ENCODE peak calls at places on chromosomes 2 and 18, in eight cellular contexts. One of them, this sample, is unnamed.
A peak's percentile ranks its signal among the peaks of the same experiment; 100 is the strongest.

GRCh38 chr2:177031435-177032222 is 181.0 kb upstream of the HNRNPA3 start:
- DNase-seq in K562: no peak
- DNase-seq in GM12878: no peak
- DNase-seq in HepG2: no peak
- DNase-seq in tibial nerve: no peak
- DNase-seq in SK-N-SH: peak; percentile 34
- DNase-seq in ovary: no peak
- DNase-seq in stomach: no peak
- DNase-seq in this sample: no peak

GRCh38 chr2:159551811-159552210 is 64.5 kb downstream of the BAZ2B start:
- DNase-seq in K562: no peak
- DNase-seq in GM12878: no peak
- DNase-seq in HepG2: no peak
- DNase-seq in tibial nerve: no peak
- DNase-seq in SK-N-SH: no peak
- DNase-seq in ovary: no peak
- DNase-seq in stomach: no peak
- DNase-seq in this sample: no peak

GRCh38 chr2:67839668-67840067 is 223.1 kb downstream of the C1D start:
- DNase-seq in K562: no peak
- DNase-seq in GM12878: no peak
- DNase-seq in HepG2: no peak
- DNase-seq in tibial nerve: no peak
- DNase-seq in SK-N-SH: no peak
- DNase-seq in ovary: no peak
- DNase-seq in stomach: no peak
- DNase-seq in this sample: no peak

GRCh38 chr18:43744960-43745740 is 467.9 kb upstream of the SYT4 start:
- DNase-seq in K562: no peak
- DNase-seq in GM12878: no peak
- DNase-seq in HepG2: no peak
- DNase-seq in tibial nerve: no peak
- DNase-seq in SK-N-SH: no peak
- DNase-seq in ovary: no peak
- DNase-seq in stomach: no peak
- DNase-seq in this sample: no peak

GRCh38 chr2:84906900-84907714 is 1.7 kb downstream of the TMSB10 start:
- DNase-seq in K562: peak; percentile 14
- DNase-seq in GM12878: no peak
- DNase-seq in HepG2: peak; percentile 57
- DNase-seq in tibial nerve: no peak
- DNase-seq in SK-N-SH: peak; percentile 70
- DNase-seq in ovary: peak; percentile 68
- DNase-seq in stomach: no peak
- DNase-seq in this sample: peak; percentile 83

GRCh38 chr2:102806250-102806837 is 44.5 kb downstream of the TMEM182 start:
- DNase-seq in K562: peak; percentile 65
- DNase-seq in GM12878: no peak
- DNase-seq in HepG2: peak; percentile 73
- DNase-seq in tibial nerve: peak; percentile 54
- DNase-seq in SK-N-SH: peak; percentile 75
- DNase-seq in ovary: peak; percentile 37
- DNase-seq in stomach: peak; percentile 72
- DNase-seq in this sample: peak; percentile 84

GRCh38 chr2:3628241-3628679 is 29.7 kb upstream of the ALLC start:
- DNase-seq in K562: no peak
- DNase-seq in GM12878: no peak
- DNase-seq in HepG2: no peak
- DNase-seq in tibial nerve: no peak
- DNase-seq in SK-N-SH: no peak
- DNase-seq in ovary: peak; percentile 31
- DNase-seq in stomach: peak; percentile 16
- DNase-seq in this sample: peak; percentile 46

GRCh38 chr18:24731981-24732380 is 271.5 kb downstream of the HRH4 start:
- DNase-seq in K562: no peak
- DNase-seq in GM12878: no peak
- DNase-seq in HepG2: no peak
- DNase-seq in tibial nerve: no peak
- DNase-seq in SK-N-SH: no peak
- DNase-seq in ovary: no peak
- DNase-seq in stomach: no peak
- DNase-seq in this sample: no peak

GRCh38 chr2:239193925-239194687 is 206.7 kb downstream of the HDAC4 start:
- DNase-seq in K562: no peak
- DNase-seq in GM12878: no peak
- DNase-seq in HepG2: no peak
- DNase-seq in tibial nerve: no peak
- DNase-seq in SK-N-SH: no peak
- DNase-seq in ovary: peak; percentile 19
- DNase-seq in stomach: peak; percentile 8
- DNase-seq in this sample: peak; percentile 64

GRCh38 chr2:99771691-99772333 is 282.0 kb upstream of the REV1 start:
- DNase-seq in K562: peak; percentile 62
- DNase-seq in GM12878: no peak
- DNase-seq in HepG2: no peak
- DNase-seq in tibial nerve: no peak
- DNase-seq in SK-N-SH: no peak
- DNase-seq in ovary: no peak
- DNase-seq in stomach: no peak
- DNase-seq in this sample: no peak

GRCh38 chr2:38254796-38255195 is 122.3 kb downstream of the ATL2 start:
- DNase-seq in K562: no peak
- DNase-seq in GM12878: no peak
- DNase-seq in HepG2: no peak
- DNase-seq in tibial nerve: no peak
- DNase-seq in SK-N-SH: no peak
- DNase-seq in ovary: no peak
- DNase-seq in stomach: no peak
- DNase-seq in this sample: no peak

GRCh38 chr2:208407667-208408066 is 1.1 kb downstream of the PTH2R start:
- DNase-seq in K562: peak; percentile 27
- DNase-seq in GM12878: no peak
- DNase-seq in HepG2: peak; percentile 3
- DNase-seq in tibial nerve: no peak
- DNase-seq in SK-N-SH: peak; percentile 45
- DNase-seq in ovary: no peak
- DNase-seq in stomach: no peak
- DNase-seq in this sample: no peak

GRCh38 chr2:160649698-160650097 is 156.1 kb upstream of the RBMS1 start:
- DNase-seq in K562: no peak
- DNase-seq in GM12878: no peak
- DNase-seq in HepG2: no peak
- DNase-seq in tibial nerve: no peak
- DNase-seq in SK-N-SH: no peak
- DNase-seq in ovary: no peak
- DNase-seq in stomach: no peak
- DNase-seq in this sample: no peak

GRCh38 chr2:160650196-160651108 is 156.8 kb upstream of the RBMS1 start:
- DNase-seq in K562: no peak
- DNase-seq in GM12878: no peak
- DNase-seq in HepG2: no peak
- DNase-seq in tibial nerve: no peak
- DNase-seq in SK-N-SH: no peak
- DNase-seq in ovary: no peak
- DNase-seq in stomach: no peak
- DNase-seq in this sample: no peak

GRCh38 chr2:160651416-160652200 is 158.0 kb upstream of the RBMS1 start:
- DNase-seq in K562: no peak
- DNase-seq in GM12878: no peak
- DNase-seq in HepG2: no peak
- DNase-seq in tibial nerve: no peak
- DNase-seq in SK-N-SH: no peak
- DNase-seq in ovary: no peak
- DNase-seq in stomach: no peak
- DNase-seq in this sample: no peak

GRCh38 chr2:160647967-160648685 is 154.5 kb upstream of the RBMS1 start:
- DNase-seq in K562: no peak
- DNase-seq in GM12878: no peak
- DNase-seq in HepG2: no peak
- DNase-seq in tibial nerve: no peak
- DNase-seq in SK-N-SH: no peak
- DNase-seq in ovary: no peak
- DNase-seq in stomach: no peak
- DNase-seq in this sample: no peak

GRCh38 chr2:160652236-160652635 is 158.6 kb upstream of the RBMS1 start:
- DNase-seq in K562: no peak
- DNase-seq in GM12878: no peak
- DNase-seq in HepG2: no peak
- DNase-seq in tibial nerve: no peak
- DNase-seq in SK-N-SH: no peak
- DNase-seq in ovary: no peak
- DNase-seq in stomach: no peak
- DNase-seq in this sample: no peak
- TF ChIP-seq CTCF in K562: no peak
- TF ChIP-seq CTCF in GM12878: no peak
- TF ChIP-seq CTCF in HepG2: no peak
- TF ChIP-seq CTCF in tibial nerve: no peak
- TF ChIP-seq CTCF in SK-N-SH: no peak
- TF ChIP-seq CTCF in ovary: no peak
- TF ChIP-seq CTCF in stomach: no peak
- TF ChIP-seq CTCF in this sample: no peak

GRCh38 chr2:47004905-47005495 is 89.4 kb upstream of the MCFD2 start:
- DNase-seq in K562: no peak
- DNase-seq in GM12878: no peak
- DNase-seq in HepG2: no peak
- DNase-seq in tibial nerve: no peak
- DNase-seq in SK-N-SH: no peak
- DNase-seq in ovary: no peak
- DNase-seq in stomach: no peak
- DNase-seq in this sample: no peak
- H3K4me1 ChIP-seq in K562: peaks cover 18% of the 10 kb centered on the region
- H3K4me1 ChIP-seq in GM12878: no peaks in the 10 kb centered on the region
- H3K4me1 ChIP-seq in HepG2: peaks cover 39% of the 10 kb centered on the region
- H3K4me1 ChIP-seq in tibial nerve: peaks cover 32% of the 10 kb centered on the region
- H3K4me1 ChIP-seq in SK-N-SH: peaks cover 88% of the 10 kb centered on the region
- H3K4me1 ChIP-seq in ovary: peaks cover 38% of the 10 kb centered on the region
- H3K4me1 ChIP-seq in stomach: peaks cover 8% of the 10 kb centered on the region
- H3K4me1 ChIP-seq in this sample: peaks cover 81% of the 10 kb centered on the region

GRCh38 chr2:235240574-235240973 is 253.3 kb upstream of the AGAP1 start:
- DNase-seq in K562: no peak
- DNase-seq in GM12878: no peak
- DNase-seq in HepG2: no peak
- DNase-seq in tibial nerve: no peak
- DNase-seq in SK-N-SH: no peak
- DNase-seq in ovary: no peak
- DNase-seq in stomach: no peak
- DNase-seq in this sample: no peak

GRCh38 chr2:235247001-235247400 is 246.8 kb upstream of the AGAP1 start:
- DNase-seq in K562: no peak
- DNase-seq in GM12878: no peak
- DNase-seq in HepG2: no peak
- DNase-seq in tibial nerve: no peak
- DNase-seq in SK-N-SH: no peak
- DNase-seq in ovary: no peak
- DNase-seq in stomach: no peak
- DNase-seq in this sample: no peak

GRCh38 chr2:235244497-235245215 is 249.2 kb upstream of the AGAP1 start:
- DNase-seq in K562: no peak
- DNase-seq in GM12878: no peak
- DNase-seq in HepG2: no peak
- DNase-seq in tibial nerve: no peak
- DNase-seq in SK-N-SH: no peak
- DNase-seq in ovary: no peak
- DNase-seq in stomach: no peak
- DNase-seq in this sample: no peak
- TF ChIP-seq EP300 in K562: no peak
- TF ChIP-seq EP300 in GM12878: no peak
- TF ChIP-seq EP300 in HepG2: no peak
- TF ChIP-seq EP300 in tibial nerve: no peak
- TF ChIP-seq EP300 in SK-N-SH: no peak
- TF ChIP-seq EP300 in ovary: no peak
- TF ChIP-seq EP300 in stomach: no peak
- TF ChIP-seq EP300 in this sample: no peak

GRCh38 chr18:68662779-68663178 is 52.1 kb downstream of the TMX3 start:
- DNase-seq in K562: no peak
- DNase-seq in GM12878: no peak
- DNase-seq in HepG2: no peak
- DNase-seq in tibial nerve: no peak
- DNase-seq in SK-N-SH: no peak
- DNase-seq in ovary: no peak
- DNase-seq in stomach: no peak
- DNase-seq in this sample: no peak
- TF ChIP-seq CTCF in K562: no peak
- TF ChIP-seq CTCF in GM12878: no peak
- TF ChIP-seq CTCF in HepG2: no peak
- TF ChIP-seq CTCF in tibial nerve: no peak
- TF ChIP-seq CTCF in SK-N-SH: peak; percentile 22
- TF ChIP-seq CTCF in ovary: no peak
- TF ChIP-seq CTCF in stomach: no peak
- TF ChIP-seq CTCF in this sample: no peak

DNA sequence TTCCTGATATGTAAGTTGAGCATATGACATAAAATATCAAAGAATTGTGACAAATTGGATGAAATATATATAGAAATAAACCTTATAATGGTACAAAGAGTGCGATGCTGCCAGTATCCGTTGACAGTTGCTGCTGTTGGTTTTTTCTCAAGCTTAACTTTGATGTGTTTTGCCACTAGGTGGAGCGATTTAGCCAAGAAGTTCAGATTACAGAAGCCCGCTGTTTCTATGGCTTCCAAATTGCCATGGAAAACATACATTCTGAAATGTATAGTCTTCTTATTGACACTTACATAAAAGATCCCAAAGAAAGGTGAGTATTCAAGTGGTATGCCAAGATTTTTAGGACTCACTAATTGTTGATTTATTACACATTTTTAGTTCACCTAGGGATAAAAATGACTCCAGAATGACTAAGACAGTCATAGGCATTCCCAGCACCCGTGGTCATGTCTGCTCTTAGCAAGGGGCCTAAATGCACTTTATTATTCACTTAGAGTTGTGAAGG is 2.1 kb downstream of the RRM2 start:
- DNase-seq in K562: no peak
- DNase-seq in GM12878: no peak
- DNase-seq in HepG2: peak; percentile 82
- DNase-seq in tibial nerve: no peak
- DNase-seq in SK-N-SH: no peak
- DNase-seq in ovary: no peak
- DNase-seq in stomach: no peak
- DNase-seq in this sample: peak; percentile 59
- H3K4me1 ChIP-seq in K562: peaks cover 24% of the 10 kb centered on the region
- H3K4me1 ChIP-seq in GM12878: peaks cover 5% of the 10 kb centered on the region
- H3K4me1 ChIP-seq in HepG2: peaks cover 80% of the 10 kb centered on the region
- H3K4me1 ChIP-seq in tibial nerve: peaks cover 20% of the 10 kb centered on the region
- H3K4me1 ChIP-seq in SK-N-SH: peaks cover 34% of the 10 kb centered on the region
- H3K4me1 ChIP-seq in ovary: peaks cover 3% of the 10 kb centered on the region
- H3K4me1 ChIP-seq in stomach: peaks cover 32% of the 10 kb centered on the region
- H3K4me1 ChIP-seq in this sample: peaks cover 28% of the 10 kb centered on the region

DNA sequence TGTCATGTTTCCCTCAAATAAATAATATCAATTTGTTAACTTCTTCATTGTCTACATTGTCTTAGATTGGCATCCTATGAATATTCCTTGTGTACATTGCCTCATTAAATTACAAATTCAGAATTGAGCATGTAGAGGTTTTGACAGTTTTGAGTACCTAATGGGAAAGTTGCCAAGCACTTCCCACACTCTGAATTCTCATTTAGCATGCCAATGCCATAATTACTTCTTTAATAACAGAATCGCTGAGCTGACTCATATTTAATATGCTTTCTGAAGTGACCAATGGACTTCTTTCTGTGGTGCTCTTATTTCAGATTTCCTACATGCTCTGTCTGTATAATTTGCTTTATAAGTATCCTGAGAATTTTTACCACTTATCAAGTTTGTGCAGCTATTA is 114.4 kb upstream of the NOL4 start:
- DNase-seq in K562: no peak
- DNase-seq in GM12878: no peak
- DNase-seq in HepG2: no peak
- DNase-seq in tibial nerve: no peak
- DNase-seq in SK-N-SH: no peak
- DNase-seq in ovary: no peak
- DNase-seq in stomach: no peak
- DNase-seq in this sample: no peak
- TF ChIP-seq EP300 in K562: no peak
- TF ChIP-seq EP300 in GM12878: no peak
- TF ChIP-seq EP300 in HepG2: no peak
- TF ChIP-seq EP300 in tibial nerve: no peak
- TF ChIP-seq EP300 in SK-N-SH: no peak
- TF ChIP-seq EP300 in ovary: no peak
- TF ChIP-seq EP300 in stomach: no peak
- TF ChIP-seq EP300 in this sample: no peak

This sample was measured in sigmoid colon.